ENCODE peak calls at places on chromosome X, in seven cellular contexts. One of them, this sample, is unnamed.

GRCh38 chrX:137143864-137144263 is 110.1 kb upstream of the GPR101 start:
- DNase-seq in cardiac muscle cell: no peak
- DNase-seq in spleen: no peak
- DNase-seq in fibroblast of pulmonary artery: no peak
- DNase-seq in thyroid gland: no peak
- DNase-seq in astrocyte of the spinal cord: no peak
- DNase-seq in AG10803: no peak
- DNase-seq in this sample: no peak

GRCh38 chrX:107526141-107526540 is 76.7 kb downstream of the FRMPD3 start:
- DNase-seq in spleen: no peak
- DNase-seq in AG10803: no peak
- DNase-seq in fibroblast of pulmonary artery: no peak
- DNase-seq in cardiac muscle cell: no peak
- DNase-seq in thyroid gland: no peak
- DNase-seq in astrocyte of the spinal cord: no peak
- DNase-seq in this sample: no peak

GRCh38 chrX:108000751-108001150 is 18.6 kb upstream of the TEX13B start:
- DNase-seq in thyroid gland: peak; percentile 18
- DNase-seq in astrocyte of the spinal cord: no peak
- DNase-seq in spleen: no peak
- DNase-seq in cardiac muscle cell: no peak
- DNase-seq in AG10803: no peak
- DNase-seq in fibroblast of pulmonary artery: peak; percentile 13
- DNase-seq in this sample: peak; percentile 27

GRCh38 chrX:2889045-2889605 is 40.0 kb downstream of the ARSD start:
- DNase-seq in cardiac muscle cell: no peak
- DNase-seq in spleen: no peak
- DNase-seq in fibroblast of pulmonary artery: no peak
- DNase-seq in AG10803: no peak
- DNase-seq in astrocyte of the spinal cord: no peak
- DNase-seq in thyroid gland: no peak
- DNase-seq in this sample: no peak

GRCh38 chrX:1851527-1851926 is 236.7 kb downstream of the ASMT start:
- DNase-seq in fibroblast of pulmonary artery: no peak
- DNase-seq in cardiac muscle cell: no peak
- DNase-seq in astrocyte of the spinal cord: no peak
- DNase-seq in spleen: no peak
- DNase-seq in thyroid gland: no peak
- DNase-seq in AG10803: no peak
- DNase-seq in this sample: no peak

GRCh38 chrX:115564243-115564642 is 3.3 kb downstream of the PLS3 start:
- DNase-seq in astrocyte of the spinal cord: peak; percentile 49
- DNase-seq in spleen: no peak
- DNase-seq in cardiac muscle cell: no peak
- DNase-seq in AG10803: no peak
- DNase-seq in thyroid gland: peak; percentile 49
- DNase-seq in fibroblast of pulmonary artery: no peak
- DNase-seq in this sample: no peak

GRCh38 chrX:9312922-9313867 is 151.7 kb upstream of the TBL1X start:
- DNase-seq in astrocyte of the spinal cord: no peak
- DNase-seq in thyroid gland: peak; percentile 22
- DNase-seq in AG10803: no peak
- DNase-seq in cardiac muscle cell: peak; percentile 38
- DNase-seq in spleen: peak; percentile 92
- DNase-seq in fibroblast of pulmonary artery: no peak
- DNase-seq in this sample: no peak

GRCh38 chrX:150258463-150259430 is 104.4 kb upstream of the MAMLD1 start:
- DNase-seq in thyroid gland: no peak
- DNase-seq in AG10803: peak; percentile 27
- DNase-seq in cardiac muscle cell: no peak
- DNase-seq in astrocyte of the spinal cord: peak; percentile 47
- DNase-seq in spleen: no peak
- DNase-seq in fibroblast of pulmonary artery: peak; percentile 14
- DNase-seq in this sample: peak; percentile 14

GRCh38 chrX:123399709-123400108 is 215.6 kb downstream of the GRIA3 start:
- DNase-seq in AG10803: no peak
- DNase-seq in cardiac muscle cell: no peak
- DNase-seq in thyroid gland: no peak
- DNase-seq in spleen: no peak
- DNase-seq in fibroblast of pulmonary artery: no peak
- DNase-seq in astrocyte of the spinal cord: no peak
- DNase-seq in this sample: peak; percentile 18

GRCh38 chrX:13026877-13027652 is 17.4 kb downstream of the FAM9C start:
- DNase-seq in AG10803: no peak
- DNase-seq in astrocyte of the spinal cord: no peak
- DNase-seq in thyroid gland: no peak
- DNase-seq in spleen: no peak
- DNase-seq in cardiac muscle cell: no peak
- DNase-seq in fibroblast of pulmonary artery: no peak
- DNase-seq in this sample: no peak

GRCh38 chrX:34147345-34147744 is 15.2 kb upstream of the FAM47A start:
- DNase-seq in astrocyte of the spinal cord: no peak
- DNase-seq in thyroid gland: no peak
- DNase-seq in AG10803: no peak
- DNase-seq in cardiac muscle cell: no peak
- DNase-seq in spleen: no peak
- DNase-seq in fibroblast of pulmonary artery: no peak
- DNase-seq in this sample: no peak

GRCh38 chrX:23557070-23557469 is 110.2 kb upstream of the PRDX4 start:
- DNase-seq in cardiac muscle cell: no peak
- DNase-seq in thyroid gland: no peak
- DNase-seq in AG10803: no peak
- DNase-seq in fibroblast of pulmonary artery: peak; percentile 26
- DNase-seq in spleen: no peak
- DNase-seq in astrocyte of the spinal cord: no peak
- DNase-seq in this sample: no peak

GRCh38 chrX:108537005-108537404 is 97.4 kb downstream of the COL4A5 start:
- DNase-seq in fibroblast of pulmonary artery: peak; percentile 67
- DNase-seq in astrocyte of the spinal cord: peak; percentile 45
- DNase-seq in thyroid gland: peak; percentile 6
- DNase-seq in spleen: no peak
- DNase-seq in AG10803: peak; percentile 17
- DNase-seq in cardiac muscle cell: peak; percentile 61
- DNase-seq in this sample: peak; percentile 52

GRCh38 chrX:148372925-148373324 is 127.5 kb upstream of the AFF2 start:
- DNase-seq in fibroblast of pulmonary artery: no peak
- DNase-seq in spleen: no peak
- DNase-seq in astrocyte of the spinal cord: no peak
- DNase-seq in cardiac muscle cell: peak; percentile 3
- DNase-seq in thyroid gland: no peak
- DNase-seq in AG10803: no peak
- DNase-seq in this sample: no peak

DNA sequence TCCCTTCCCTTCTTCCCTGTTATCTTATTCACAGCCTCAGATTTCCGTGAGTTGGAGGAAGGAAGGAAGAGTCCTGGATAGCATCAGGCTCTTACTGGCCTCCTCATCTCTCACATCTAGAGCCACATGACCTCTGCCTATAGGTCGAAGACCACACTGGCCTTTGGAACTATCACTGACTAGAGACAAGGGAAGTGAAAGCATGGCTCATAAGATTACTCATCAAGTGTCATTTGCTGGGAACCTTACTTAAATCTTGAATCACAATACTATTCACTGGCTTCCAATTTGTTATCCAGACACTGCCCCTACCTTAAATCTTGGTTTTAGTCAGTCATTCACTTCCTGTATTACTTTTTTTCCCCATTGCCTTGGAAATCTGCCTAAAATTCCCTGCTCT is 61.6 kb upstream of the MTMR8 start:
- DNase-seq in thyroid gland: no peak
- DNase-seq in cardiac muscle cell: no peak
- DNase-seq in AG10803: no peak
- DNase-seq in fibroblast of pulmonary artery: no peak
- DNase-seq in astrocyte of the spinal cord: no peak
- DNase-seq in spleen: no peak
- DNase-seq in this sample: no peak
- TF ChIP-seq CTCF in thyroid gland: no peak
- TF ChIP-seq CTCF in cardiac muscle cell: no peak
- TF ChIP-seq CTCF in AG10803: no peak
- TF ChIP-seq CTCF in fibroblast of pulmonary artery: no peak
- TF ChIP-seq CTCF in astrocyte of the spinal cord: no peak
- TF ChIP-seq CTCF in spleen: no peak
- TF ChIP-seq CTCF in this sample: no peak

GRCh38 chrX:15737188-15737956 is 698 bp upstream of the CA5B start:
- DNase-seq in thyroid gland: no peak
- DNase-seq in AG10803: no peak
- DNase-seq in astrocyte of the spinal cord: no peak
- DNase-seq in spleen: no peak
- DNase-seq in cardiac muscle cell: no peak
- DNase-seq in fibroblast of pulmonary artery: no peak
- DNase-seq in this sample: no peak

GRCh38 chrX:15738686-15739016 is 581 bp downstream of the CA5B start:
- DNase-seq in thyroid gland: no peak
- DNase-seq in astrocyte of the spinal cord: no peak
- DNase-seq in spleen: no peak
- DNase-seq in fibroblast of pulmonary artery: no peak
- DNase-seq in cardiac muscle cell: no peak
- DNase-seq in AG10803: no peak
- DNase-seq in this sample: no peak

GRCh38 chrX:15739886-15740285 is 1.8 kb downstream of the CA5B start:
- DNase-seq in thyroid gland: no peak
- DNase-seq in AG10803: no peak
- DNase-seq in astrocyte of the spinal cord: no peak
- DNase-seq in cardiac muscle cell: no peak
- DNase-seq in spleen: no peak
- DNase-seq in fibroblast of pulmonary artery: peak; percentile 14
- DNase-seq in this sample: peak; percentile 41

DNA sequence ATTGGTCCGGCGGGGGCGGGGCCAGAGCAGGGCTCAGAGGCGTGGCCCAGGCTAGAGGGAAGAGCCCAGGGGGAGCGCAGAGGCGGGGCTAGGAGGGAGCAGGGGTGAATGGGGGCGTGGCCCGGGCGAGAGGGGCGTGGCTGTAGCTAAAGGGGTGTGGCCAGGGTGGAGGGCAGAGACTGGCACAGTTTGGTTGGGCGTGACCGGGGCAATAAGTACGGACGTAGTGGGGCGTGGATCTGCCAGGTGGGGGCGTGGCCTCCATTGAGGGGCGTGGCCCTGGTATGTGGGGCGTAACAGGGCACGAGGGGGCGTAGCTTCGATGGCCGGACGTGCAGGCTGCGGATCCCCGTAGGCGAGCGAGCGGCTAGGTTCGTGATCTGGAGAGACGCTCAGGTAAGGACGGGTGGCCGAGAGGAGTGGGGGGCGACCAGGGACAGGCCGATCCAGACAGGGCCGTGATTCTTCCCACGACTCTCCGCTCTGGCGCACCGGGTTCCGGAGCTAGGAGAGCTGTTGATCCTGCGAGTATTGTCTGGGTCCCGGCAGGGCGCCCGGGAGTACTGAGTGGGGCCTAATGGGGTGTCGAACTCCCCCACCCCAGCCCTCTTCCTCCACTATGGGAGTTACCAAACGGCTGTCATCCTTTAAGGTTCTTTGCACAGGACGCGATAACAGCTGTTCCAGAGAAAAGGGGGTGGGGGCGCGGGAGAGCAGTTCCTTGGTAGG is at the start of gene CA5B:
- DNase-seq in astrocyte of the spinal cord: peak; percentile 88
- DNase-seq in thyroid gland: peak; percentile 90
- DNase-seq in fibroblast of pulmonary artery: peak; percentile 91
- DNase-seq in cardiac muscle cell: peak; percentile 97
- DNase-seq in spleen: peak; percentile 99
- DNase-seq in AG10803: peak; percentile 82
- DNase-seq in this sample: peak; percentile 78
- H3K4me3 ChIP-seq in astrocyte of the spinal cord: peak within 1 kb of the TSS; percentile 54
- H3K4me3 ChIP-seq in thyroid gland: peak within 1 kb of the TSS; percentile 12
- H3K4me3 ChIP-seq in fibroblast of pulmonary artery: peak within 1 kb of the TSS; percentile 58
- H3K4me3 ChIP-seq in cardiac muscle cell: peak within 1 kb of the TSS; percentile 64
- H3K4me3 ChIP-seq in spleen: peak within 1 kb of the TSS; percentile 50
- H3K4me3 ChIP-seq in AG10803: peak within 1 kb of the TSS; percentile 58
- H3K4me3 ChIP-seq in this sample: peak within 1 kb of the TSS; percentile 41

GRCh38 chrX:36957425-36958328 is 50.5 kb upstream of the FAM47C start:
- DNase-seq in fibroblast of pulmonary artery: no peak
- DNase-seq in cardiac muscle cell: peak; percentile 79
- DNase-seq in astrocyte of the spinal cord: no peak
- DNase-seq in spleen: no peak
- DNase-seq in thyroid gland: peak; percentile 72
- DNase-seq in AG10803: no peak
- DNase-seq in this sample: no peak
- TF ChIP-seq CTCF in fibroblast of pulmonary artery: no peak
- TF ChIP-seq CTCF in cardiac muscle cell: peak; percentile 12
- TF ChIP-seq CTCF in astrocyte of the spinal cord: peak; percentile 19
- TF ChIP-seq CTCF in spleen: no peak
- TF ChIP-seq CTCF in thyroid gland: peak; percentile 37
- TF ChIP-seq CTCF in AG10803: no peak
- TF ChIP-seq CTCF in this sample: no peak

DNA sequence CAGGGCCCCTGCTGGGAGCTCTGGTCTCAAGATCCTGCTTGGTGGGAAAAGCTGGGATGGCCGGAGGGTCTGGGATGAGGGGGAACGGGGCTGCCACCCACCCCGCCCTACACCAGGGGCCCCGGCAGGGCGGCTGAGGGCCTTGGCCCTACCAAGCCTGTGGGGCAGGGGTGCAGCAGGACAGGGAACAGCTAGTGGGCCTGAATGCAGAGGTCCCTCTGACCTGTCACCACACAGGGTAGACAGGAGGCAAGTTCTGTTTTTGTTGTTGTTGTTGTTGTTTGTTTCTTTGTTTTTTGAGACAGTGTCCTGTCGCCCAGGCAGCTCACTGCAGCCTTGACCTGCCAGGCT is 332 bp upstream of the RENBP start:
- DNase-seq in fibroblast of pulmonary artery: no peak
- DNase-seq in spleen: no peak
- DNase-seq in AG10803: no peak
- DNase-seq in astrocyte of the spinal cord: no peak
- DNase-seq in thyroid gland: no peak
- DNase-seq in cardiac muscle cell: no peak
- DNase-seq in this sample: no peak
- H3K4me3 ChIP-seq in fibroblast of pulmonary artery: no peak overlapping the region
- H3K4me3 ChIP-seq in spleen: peak overlapping the region; percentile 51
- H3K4me3 ChIP-seq in AG10803: no peak overlapping the region
- H3K4me3 ChIP-seq in astrocyte of the spinal cord: no peak overlapping the region
- H3K4me3 ChIP-seq in thyroid gland: no peak overlapping the region
- H3K4me3 ChIP-seq in cardiac muscle cell: no peak overlapping the region
- H3K4me3 ChIP-seq in this sample: no peak overlapping the region

DNA sequence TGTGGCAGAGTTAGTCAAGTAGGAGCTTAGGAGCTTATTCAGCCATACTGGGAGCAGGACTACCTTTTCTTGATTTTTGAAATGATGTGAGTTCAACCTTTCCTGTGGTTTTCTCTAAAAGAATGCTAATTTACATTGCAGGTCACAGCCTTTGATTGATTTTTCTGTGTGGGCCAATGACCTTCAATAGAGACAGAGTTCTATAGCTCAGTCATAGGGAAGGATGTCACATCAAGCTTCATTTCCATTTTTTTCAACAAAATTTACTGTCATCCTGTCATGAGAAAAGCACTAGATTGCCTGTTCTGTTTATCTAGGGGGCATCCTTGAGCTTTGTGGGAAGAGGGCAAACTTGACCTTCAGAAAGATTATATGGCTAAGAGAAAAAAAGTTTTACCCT is 448.7 kb downstream of the MID1IP1 start:
- DNase-seq in thyroid gland: no peak
- DNase-seq in cardiac muscle cell: no peak
- DNase-seq in fibroblast of pulmonary artery: no peak
- DNase-seq in spleen: no peak
- DNase-seq in astrocyte of the spinal cord: no peak
- DNase-seq in AG10803: no peak
- DNase-seq in this sample: no peak
- TF ChIP-seq CTCF in thyroid gland: no peak
- TF ChIP-seq CTCF in cardiac muscle cell: no peak
- TF ChIP-seq CTCF in fibroblast of pulmonary artery: no peak
- TF ChIP-seq CTCF in spleen: no peak
- TF ChIP-seq CTCF in astrocyte of the spinal cord: no peak
- TF ChIP-seq CTCF in AG10803: no peak
- TF ChIP-seq CTCF in this sample: no peak